ENCODE peak calls at places on chromosomes 13 and 19, in four cellular contexts. N is SK-N-SH, W is K562, I is HepG2. F is an unnamed sample.

GRCh38 chr13:27595055-27595811 is 25.1 kb downstream of the LNX2 start:
- DNase-seq in N (no peak), I (no peak), W (no peak), F (no peak)

GRCh38 chr19:13600091-13600490 is 93.8 kb upstream of the CACNA1A start:
- DNase-seq in W (no peak), I (no peak), N (no peak), F (no peak)

GRCh38 chr13:44768775-44769578 is 192.8 kb upstream of the TSC22D1 start:
- DNase-seq in I (no peak), N (no peak), W (no peak), F (peak)

GRCh38 chr19:49224856-49225255 is 67.3 kb downstream of the TRPM4 start:
- DNase-seq in I (peak), N (peak), W (peak), F (no peak)

GRCh38 chr13:31200636-31200970 is 828 bp downstream of the B3GLCT start:
- DNase-seq in W (no peak), N (no peak), I (peak), F (no peak)

GRCh38 chr19:13153627-13154240 is 3.5 kb downstream of the IER2 start:
- DNase-seq in N (no peak), W (peak), I (no peak), F (no peak)

GRCh38 chr19:47187797-47188196 is 43.2 kb downstream of the BBC3 start:
- DNase-seq in W (no peak), I (no peak), N (no peak), F (no peak)

GRCh38 chr19:3224346-3225325 is at the start of gene CELF5:
- DNase-seq in W (peak), N (peak), I (no peak), F (no peak)

GRCh38 chr13:44232729-44233128 is 140.9 kb upstream of the SERP2 start:
- DNase-seq in I (no peak), N (no peak), W (no peak), F (no peak)

GRCh38 chr13:28035146-28035782 is 46.8 kb upstream of the URAD start:
- DNase-seq in I (no peak), W (no peak), N (no peak), F (no peak)

GRCh38 chr19:45527731-45528130 is 20.5 kb downstream of the VASP start:
- DNase-seq in I (no peak), N (no peak), W (peak), F (no peak)

GRCh38 chr13:110536006-110536693 is 25.4 kb downstream of the RAB20 start:
- DNase-seq in I (no peak), W (no peak), N (no peak), F (no peak)

GRCh38 chr13:27151798-27152599 is 19.6 kb downstream of the USP12 start:
- DNase-seq in N (no peak), W (no peak), I (peak), F (no peak)

GRCh38 chr13:100596516-100596915 is 7.9 kb upstream of the GGACT start:
- DNase-seq in W (no peak), N (no peak), I (no peak), F (no peak)

GRCh38 chr13:100694722-100695644 is 20.4 kb upstream of the TMTC4 start:
- DNase-seq in I (peak), W (peak), N (peak), F (no peak)

GRCh38 chr13:67230774-67231480 is 791 bp upstream of the PCDH9 start:
- DNase-seq in I (peak), W (peak), N (peak), F (no peak)
- TF ChIP-seq NFIC in I (no peak), W (no peak), N (peak), F (no peak)

DNA sequence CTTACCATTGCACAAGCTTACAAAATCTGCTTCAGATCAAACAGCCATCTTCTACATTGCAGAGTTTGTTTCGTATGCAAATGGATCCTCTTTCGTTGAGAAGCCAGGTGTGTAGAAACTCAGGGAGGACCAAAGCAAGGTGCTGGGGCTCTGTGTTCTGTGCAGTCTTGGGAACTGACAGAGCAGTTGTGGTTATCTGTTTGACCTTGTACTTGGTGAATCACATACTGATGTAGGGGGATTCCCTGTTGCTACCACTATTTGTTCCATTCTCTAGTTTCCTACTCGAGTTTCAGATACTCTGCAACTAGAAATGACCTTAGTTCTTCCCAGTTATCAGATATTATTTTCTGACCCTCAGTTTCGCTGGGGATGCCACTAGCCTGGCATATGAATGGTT is 95.2 kb upstream of the CLDN10 start:
- DNase-seq in I (no peak), W (no peak), N (no peak), F (peak)
- TF ChIP-seq SIN3A in I (no peak), W (no peak), N (no peak), F (no peak)

GRCh38 chr13:87925006-87925405 is 253.8 kb downstream of the SLITRK5 start:
- DNase-seq in N (no peak), W (no peak), I (no peak), F (no peak)

GRCh38 chr13:87923713-87924112 is 252.5 kb downstream of the SLITRK5 start:
- DNase-seq in N (no peak), I (no peak), W (no peak), F (no peak)

DNA sequence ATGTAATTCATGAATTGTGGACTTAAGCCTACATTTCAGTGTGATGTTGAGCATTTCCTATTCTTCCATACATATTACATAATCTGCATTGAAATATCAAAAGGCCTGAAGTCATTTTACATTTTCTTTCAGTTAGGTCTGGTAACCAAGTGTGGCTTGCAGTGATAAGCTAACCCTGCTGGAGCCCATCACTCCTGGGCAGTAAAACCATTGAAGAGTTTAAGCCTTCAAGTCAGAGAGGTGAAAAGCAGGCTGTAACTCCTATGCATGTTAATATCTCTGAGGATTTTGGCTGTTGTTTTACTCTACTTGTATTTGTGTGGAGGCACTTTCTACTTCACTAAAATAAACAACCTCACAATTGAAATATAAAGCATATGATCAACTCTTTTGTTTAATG is 248.8 kb downstream of the SLITRK5 start:
- DNase-seq in W (no peak), I (no peak), N (no peak), F (no peak)
- TF ChIP-seq NFIC in W (no peak), I (no peak), N (no peak), F (no peak)

DNA sequence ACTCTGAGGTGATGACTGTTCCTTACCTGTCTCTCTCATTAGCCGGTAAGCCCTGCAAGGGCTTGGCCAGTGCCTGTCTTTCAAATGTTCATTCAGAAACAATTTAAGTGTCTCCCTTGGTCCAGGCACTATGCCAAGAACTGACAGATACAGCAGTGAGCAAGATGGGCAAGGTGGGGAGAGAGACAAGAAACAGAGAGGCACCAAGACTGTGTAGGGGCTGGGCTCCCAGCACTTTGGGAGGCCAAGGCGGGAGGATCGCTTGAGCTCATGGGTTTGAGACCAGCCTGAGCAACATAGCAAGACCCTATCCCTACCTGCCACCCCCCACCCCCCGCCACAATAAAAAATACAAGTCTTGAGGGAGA is 1.3 kb upstream of the CCNE1 start:
- DNase-seq in I (no peak), N (no peak), W (peak), F (no peak)
- TF ChIP-seq SIN3A in I (no peak), N (no peak), W (peak), F (no peak)